ENCODE peak calls at places on chromosomes 12 and 14, in eight cellular contexts. A, N, Q, B, S, G, K and E are unnamed samples. For H3K36me3, the result is how much of the 10 kb centered on the place peaks cover.

GRCh38 chr12:82687020-82687951 is 580 bp downstream of the TMTC2 start:
- DNase-seq in K (peak), B (no peak), S (peak), A (peak), N (peak), G (peak), Q (peak), E (peak)

GRCh38 chr12:22518067-22518719 is 26.1 kb downstream of the C2CD5 start:
- DNase-seq in N (peak), G (peak), A (no peak), B (no peak), K (no peak), Q (no peak), S (peak), E (peak)

GRCh38 chr12:64820593-64820992 is 3.9 kb upstream of the TBC1D30 start:
- DNase-seq in Q (no peak), N (no peak), G (no peak), A (no peak), K (no peak), S (no peak), B (no peak), E (no peak)

GRCh38 chr14:100438271-100438670 is 115.1 kb downstream of the SLC25A47 start:
- DNase-seq in G (no peak), S (no peak), B (no peak), A (no peak), N (no peak), K (no peak), Q (no peak), E (no peak)

GRCh38 chr12:31589582-31589895 is 1.4 kb downstream of the DENND5B start:
- DNase-seq in N (no peak), B (no peak), G (no peak), S (no peak), Q (no peak), K (no peak), A (no peak), E (no peak)

GRCh38 chr14:81272322-81272721 is 51.6 kb upstream of the GTF2A1 start:
- DNase-seq in Q (no peak), A (no peak), G (no peak), B (no peak), N (no peak), K (no peak), S (no peak), E (no peak)

GRCh38 chr12:75020068-75020557 is 189.5 kb downstream of the KCNC2 start:
- DNase-seq in K (no peak), S (no peak), A (no peak), N (no peak), G (no peak), Q (peak), B (no peak), E (peak)

GRCh38 chr14:77148510-77149231 is 7.1 kb upstream of the ZDHHC22 start:
- DNase-seq in N (no peak), S (no peak), G (no peak), K (peak), A (no peak), Q (peak), B (no peak), E (no peak)

GRCh38 chr12:116547955-116548471 is 11.2 kb upstream of the MAP1LC3B2 start:
- DNase-seq in A (no peak), Q (no peak), K (no peak), N (no peak), S (no peak), B (no peak), G (no peak), E (peak)

GRCh38 chr12:49066120-49066519 is 3.7 kb downstream of the RHEBL1 start:
- DNase-seq in Q (peak), G (no peak), A (no peak), B (no peak), K (peak), N (no peak), S (no peak), E (no peak)

GRCh38 chr12:12088761-12089160 is 18.0 kb downstream of the BCL2L14 start:
- DNase-seq in Q (no peak), B (no peak), S (no peak), A (no peak), N (no peak), K (peak), G (no peak), E (no peak)

GRCh38 chr12:80763874-80764273 is 47.2 kb downstream of the MYF5 start:
- DNase-seq in Q (peak), S (no peak), B (no peak), K (peak), N (no peak), G (no peak), A (no peak), E (peak)

DNA sequence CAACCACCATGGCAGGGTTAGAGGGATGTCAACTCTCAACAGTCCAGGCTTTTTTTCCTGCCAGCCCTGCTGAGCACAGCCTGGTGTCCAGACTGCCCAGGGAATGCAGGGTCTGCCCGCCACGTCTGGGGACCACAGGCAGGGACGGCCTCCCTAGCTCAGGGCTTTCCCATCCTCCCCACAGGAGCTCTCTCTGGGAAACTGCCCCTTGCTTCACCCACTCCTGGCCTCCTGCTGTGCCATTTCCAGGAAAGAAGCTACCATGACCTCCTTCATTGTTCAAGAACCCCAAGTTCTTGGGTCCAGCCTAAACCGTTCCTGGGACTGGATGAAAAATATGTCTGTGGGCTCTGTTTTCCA is 4.8 kb downstream of the SCNN1A start:
- DNase-seq in G (no peak), B (no peak), A (no peak), Q (no peak), S (no peak), N (no peak), K (peak), E (no peak)
- H3K4me3 ChIP-seq in G (no peak), B (no peak), A (no peak), Q (no peak), S (no peak), N (peak), K (peak), E (no peak)

GRCh38 chr14:64745511-64746041 is 41.4 kb downstream of the PLEKHG3 start:
- DNase-seq in G (no peak), N (no peak), S (no peak), K (peak), B (peak), Q (peak), A (peak), E (peak)

GRCh38 chr14:64748521-64748920 is 44.3 kb downstream of the PLEKHG3 start:
- DNase-seq in N (no peak), B (no peak), S (no peak), A (no peak), Q (no peak), G (no peak), K (no peak), E (no peak)

GRCh38 chr14:64746298-64747250 is 42.4 kb downstream of the PLEKHG3 start:
- DNase-seq in K (no peak), G (no peak), S (no peak), B (no peak), N (no peak), Q (no peak), A (no peak), E (peak)

GRCh38 chr14:64747327-64747726 is 43.1 kb downstream of the PLEKHG3 start:
- DNase-seq in N (no peak), A (no peak), B (no peak), G (no peak), K (no peak), S (no peak), Q (no peak), E (no peak)

DNA sequence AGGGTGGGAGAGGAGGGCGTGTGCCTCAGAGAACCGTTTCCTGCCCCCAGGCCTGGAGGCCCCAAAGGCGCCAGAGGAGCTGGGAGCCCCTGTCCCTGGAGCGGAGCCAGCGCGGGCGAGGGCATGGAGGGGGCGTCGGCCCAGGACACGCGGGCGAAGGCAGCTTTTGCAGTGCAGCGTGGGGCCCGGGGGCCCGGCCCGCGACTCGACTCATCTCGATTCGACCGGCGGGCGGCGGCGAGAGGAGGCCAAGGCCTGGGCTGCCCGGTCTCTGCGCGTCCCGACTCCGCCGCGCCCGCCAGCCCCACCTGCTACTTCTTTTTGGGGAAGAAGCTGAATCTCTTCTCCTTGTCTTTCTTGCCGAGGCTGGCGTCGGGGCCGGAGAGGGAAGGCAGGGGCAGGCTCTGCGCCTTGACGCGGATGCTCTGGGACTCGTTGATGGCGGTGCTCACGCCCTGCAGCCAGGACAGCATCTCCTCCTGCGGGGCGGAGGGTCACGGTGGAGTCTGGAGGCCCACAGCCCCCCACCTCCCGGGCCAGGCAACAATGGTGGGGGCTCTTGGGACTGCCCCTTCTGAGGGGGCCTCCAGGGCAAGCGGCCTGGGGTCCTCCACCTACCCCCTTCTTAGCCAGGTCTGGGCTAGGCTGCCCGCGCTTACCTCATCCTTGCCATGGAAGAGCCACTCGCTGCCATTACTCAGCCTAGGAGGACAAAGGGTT is 44.9 kb downstream of the PLEKHG3 start:
- DNase-seq in A (no peak), S (no peak), K (no peak), B (no peak), G (no peak), N (no peak), Q (no peak), E (no peak)
- H3K27ac ChIP-seq in A (no peak), S (no peak), K (no peak), B (peak), G (no peak), N (no peak), Q (no peak), E (no peak)

GRCh38 chr12:124925117-124925516 is 10.7 kb upstream of the UBC start:
- DNase-seq in A (no peak), N (no peak), Q (no peak), S (no peak), G (no peak), B (peak), K (no peak), E (no peak)
- H3K36me3 ChIP-seq in A (under half), N (under half), Q (under half), S (under half), G (under half), B (under half), K (under half), E (under half)

GRCh38 chr12:15320881-15321280 is 1.4 kb upstream of the PTPRO start:
- DNase-seq in K (no peak), S (no peak), B (no peak), Q (no peak), N (no peak), G (no peak), A (no peak), E (no peak)
- H3K4me3 ChIP-seq in K (no peak), S (no peak), B (no peak), Q (no peak), N (no peak), G (no peak), A (no peak), E (no peak)

GRCh38 chr12:57096748-57097553 is 8.0 kb downstream of the NAB2 start:
- DNase-seq in A (no peak), N (no peak), B (no peak), S (no peak), K (no peak), Q (no peak), G (no peak), E (no peak)
- H3K27ac ChIP-seq in A (no peak), N (no peak), B (peak), S (no peak), K (peak), Q (no peak), G (peak), E (no peak)

GRCh38 chr14:74289801-74290200 is 12.9 kb downstream of the ABCD4 start:
- DNase-seq in K (no peak), Q (no peak), B (no peak), A (no peak), G (no peak), N (no peak), S (no peak), E (no peak)
- H3K36me3 ChIP-seq in K (half or more), Q (under half), B (half or more), A (half or more), G (half or more), N (under half), S (under half), E (under half)

DNA sequence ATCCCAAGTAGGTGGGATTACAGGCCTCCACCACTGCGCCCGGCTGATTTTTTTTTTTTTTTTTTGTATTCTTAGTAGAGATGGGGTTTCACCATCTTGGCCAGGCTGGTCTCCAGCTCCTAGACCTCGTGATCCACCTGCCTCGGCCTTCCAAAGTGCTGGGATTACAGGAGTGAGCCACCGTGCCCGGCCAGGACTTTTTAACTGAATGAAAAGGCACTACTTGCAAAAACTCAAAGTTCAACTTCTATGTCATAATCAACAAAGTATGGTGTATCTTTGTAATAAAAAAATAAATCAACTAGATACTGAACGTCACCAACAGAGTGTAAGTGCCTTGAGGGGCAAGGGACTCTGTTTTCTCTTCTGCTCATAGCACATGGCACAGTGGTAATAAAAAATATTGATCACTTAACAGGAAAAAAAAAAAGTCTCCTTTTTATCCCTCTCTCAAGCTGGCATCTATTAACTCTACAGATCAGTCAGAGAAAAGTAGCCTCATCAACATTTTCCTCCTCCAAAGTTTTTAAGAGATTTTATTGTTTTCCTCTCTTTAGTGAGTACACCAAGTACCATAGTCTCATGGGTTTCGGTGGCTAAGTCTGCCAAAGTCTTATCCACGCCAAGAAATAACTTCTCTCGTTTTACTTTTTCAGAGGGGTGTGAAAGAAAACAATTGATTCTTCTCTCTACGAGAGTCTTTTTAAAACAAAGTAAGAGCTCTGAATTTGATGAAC is 10.6 kb upstream of the FOXN3 start:
- DNase-seq in S (no peak), K (no peak), N (no peak), A (no peak), Q (no peak), G (no peak), B (peak), E (no peak)
- H3K4me3 ChIP-seq in S (no peak), K (no peak), N (no peak), A (peak), Q (no peak), G (peak), B (peak), E (no peak)

GRCh38 chr12:69106482-69107118 is 132.8 kb upstream of the CPSF6 start:
- DNase-seq in B (no peak), Q (no peak), K (no peak), N (no peak), S (no peak), A (no peak), G (no peak), E (no peak)
- H3K27ac ChIP-seq in B (no peak), Q (no peak), K (no peak), N (no peak), S (no peak), A (no peak), G (no peak), E (no peak)

DNA sequence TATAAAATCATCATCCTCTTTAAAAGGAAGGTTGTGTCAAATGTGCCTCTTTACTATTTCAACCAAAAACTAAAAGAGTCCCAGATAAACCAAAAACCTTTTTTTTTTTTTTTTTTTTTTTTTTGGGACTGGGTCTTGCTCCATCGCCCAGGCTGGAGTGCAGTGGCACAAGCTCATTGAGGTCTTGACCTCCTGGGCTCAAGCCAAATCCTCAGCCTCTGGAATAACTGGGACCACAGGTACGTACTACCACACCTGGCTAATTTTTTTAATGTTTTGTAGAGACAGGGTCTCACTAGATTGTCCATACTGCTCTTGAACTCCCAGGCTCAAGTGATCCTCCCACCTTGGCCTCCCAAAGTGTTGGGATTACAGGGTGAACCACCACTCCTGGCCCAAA is 16.4 kb upstream of the SELPLG start:
- DNase-seq in Q (no peak), B (no peak), K (peak), N (no peak), A (no peak), S (no peak), G (no peak), E (no peak)
- H3K36me3 ChIP-seq in Q (under half), B (half or more), K (half or more), N (under half), A (half or more), S (under half), G (half or more), E (half or more)

GRCh38 chr12:109239179-109239578 is 69.9 kb downstream of the FOXN4 start:
- DNase-seq in B (no peak), A (no peak), S (no peak), G (no peak), K (no peak), N (no peak), Q (no peak), E (no peak)

GRCh38 chr12:109232731-109233130 is 76.4 kb downstream of the FOXN4 start:
- DNase-seq in B (no peak), N (no peak), Q (no peak), K (no peak), G (no peak), A (no peak), S (no peak), E (no peak)

GRCh38 chr12:109234012-109234411 is 75.1 kb downstream of the FOXN4 start:
- DNase-seq in A (no peak), G (no peak), B (no peak), N (no peak), Q (no peak), K (no peak), S (no peak), E (no peak)

GRCh38 chr12:109239691-109240090 is 69.4 kb downstream of the FOXN4 start:
- DNase-seq in S (no peak), K (no peak), N (no peak), Q (no peak), B (no peak), G (no peak), A (no peak), E (no peak)

DNA sequence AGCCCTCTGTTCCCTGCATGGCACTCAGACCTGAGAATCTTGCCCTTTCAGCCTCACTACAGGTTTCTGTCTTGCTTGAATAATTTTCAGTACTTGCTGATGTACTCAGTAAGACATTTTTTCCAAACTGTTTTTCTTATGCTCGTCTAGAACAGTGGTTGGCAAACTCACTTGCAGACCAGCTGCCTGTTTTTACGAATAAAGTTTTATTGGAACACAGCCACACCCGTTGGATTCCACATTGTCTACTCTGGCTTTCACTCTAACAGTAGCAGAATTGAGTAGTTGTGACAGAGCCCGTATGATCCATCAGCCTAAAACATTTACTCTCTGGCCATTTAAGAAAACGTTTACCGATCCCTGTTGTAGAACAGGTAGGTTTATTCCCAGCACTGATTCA is 72.8 kb downstream of the FOXN4 start:
- DNase-seq in S (no peak), G (no peak), K (no peak), A (no peak), B (no peak), Q (no peak), N (no peak), E (no peak)
- H3K4me3 ChIP-seq in S (no peak), G (no peak), K (no peak), A (no peak), B (no peak), Q (no peak), N (no peak), E (no peak)